ENCODE peak calls at places on chromosomes 13 and 19, in five cellular contexts. R is heart left ventricle, Q is psoas muscle, P is tibial nerve, J is ovary. H is an unnamed sample.

GRCh38 chr19:34189917-34190425 is 17.7 kb downstream of the LSM14A start:
- DNase-seq in R (no peak), Q (no peak), P (no peak), J (no peak), H (no peak)

GRCh38 chr19:789473-790052 is 7.7 kb upstream of the PTBP1 start:
- DNase-seq in R (peak; percentile 78), Q (peak; percentile 68), P (no peak), J (no peak), H (peak; percentile 30)

GRCh38 chr19:55633866-55634265 is 6.9 kb upstream of the ZNF580 start:
- DNase-seq in R (no peak), Q (no peak), P (no peak), J (no peak), H (no peak)

GRCh38 chr13:37706041-37706440 is 107.5 kb upstream of the POSTN start:
- DNase-seq in R (no peak), Q (no peak), P (no peak), J (no peak), H (no peak)

GRCh38 chr13:74115138-74115537 is 19.1 kb downstream of the KLF12 start:
- DNase-seq in R (no peak), Q (no peak), P (no peak), J (no peak), H (no peak)

GRCh38 chr13:23828866-23829265 is 60.3 kb downstream of the MIPEP start:
- DNase-seq in R (no peak), Q (no peak), P (no peak), J (no peak), H (no peak)

GRCh38 chr19:45485301-45486077 is 11.4 kb downstream of the RTN2 start:
- DNase-seq in R (peak; percentile 98), Q (peak; percentile 99), P (peak; percentile 98), J (peak; percentile 98), H (peak; percentile 99)

GRCh38 chr13:44629465-44630183 is 53.5 kb upstream of the TSC22D1 start:
- DNase-seq in R (no peak), Q (no peak), P (no peak), J (no peak), H (no peak)

GRCh38 chr13:101959016-101959415 is 442.8 kb downstream of the FGF14 start:
- DNase-seq in R (no peak), Q (no peak), P (no peak), J (no peak), H (no peak)

GRCh38 chr13:80871481-80871880 is 530.6 kb upstream of the SPRY2 start:
- DNase-seq in R (no peak), Q (no peak), P (no peak), J (no peak), H (no peak)

GRCh38 chr13:113535381-113535781 is 44.9 kb upstream of the DCUN1D2 start:
- DNase-seq in R (no peak), Q (no peak), P (no peak), J (no peak), H (peak; percentile 59)

GRCh38 chr13:90984737-90985136 is 362.8 kb upstream of the MIR17HG start:
- DNase-seq in R (no peak), Q (no peak), P (no peak), J (no peak), H (no peak)

GRCh38 chr19:56294557-56294956 is 20.1 kb downstream of the ZSCAN5A start:
- DNase-seq in R (no peak), Q (no peak), P (no peak), J (no peak), H (no peak)

GRCh38 chr19:12821761-12822160 is 12.6 kb downstream of the RTBDN start:
- DNase-seq in R (no peak), Q (no peak), P (no peak), J (no peak), H (no peak)

GRCh38 chr13:41494202-41494601 is 36.9 kb downstream of the RGCC start:
- DNase-seq in R (peak; percentile 64), Q (no peak), P (no peak), J (no peak), H (no peak)

GRCh38 chr13:111663505-111663904 is 343.1 kb downstream of the TEX29 start:
- DNase-seq in R (no peak), Q (no peak), P (no peak), J (no peak), H (no peak)

GRCh38 chr13:73059460-73060250 is 850 bp downstream of the KLF5 start:
- DNase-seq in R (peak; percentile 48), Q (peak; percentile 85), P (no peak), J (peak; percentile 65), H (no peak)

GRCh38 chr19:6065685-6066365 is 44.5 kb downstream of the RFX2 start:
- DNase-seq in R (peak; percentile 72), Q (no peak), P (no peak), J (no peak), H (peak; percentile 42)

GRCh38 chr19:3113100-3114017 is 19.2 kb downstream of the GNA11 start:
- DNase-seq in R (no peak), Q (no peak), P (no peak), J (no peak), H (no peak)

GRCh38 chr19:5287066-5287465 is 53.5 kb downstream of the PTPRS start:
- DNase-seq in R (no peak), Q (no peak), P (no peak), J (no peak), H (no peak)

GRCh38 chr13:98512774-98513327 is 64.1 kb downstream of the STK24 start:
- DNase-seq in R (no peak), Q (no peak), P (no peak), J (no peak), H (no peak)

GRCh38 chr13:40637644-40638043 is 28.8 kb downstream of the FOXO1 start:
- DNase-seq in R (no peak), Q (no peak), P (no peak), J (no peak), H (no peak)

GRCh38 chr19:5864013-5864720 is 6.2 kb downstream of the FUT5 start:
- DNase-seq in R (no peak), Q (no peak), P (no peak), J (no peak), H (no peak)

GRCh38 chr13:111022886-111023285 is 92.2 kb upstream of the ARHGEF7 start:
- DNase-seq in R (no peak), Q (no peak), P (no peak), J (no peak), H (no peak)

GRCh38 chr19:35066691-35067563 is 25.4 kb downstream of the HPN start:
- DNase-seq in R (peak; percentile 83), Q (peak; percentile 94), P (peak; percentile 91), J (peak; percentile 87), H (peak; percentile 91)

GRCh38 chr19:7191946-7192691 is 102.1 kb downstream of the INSR start:
- DNase-seq in R (no peak), Q (no peak), P (no peak), J (no peak), H (no peak)

GRCh38 chr13:24905242-24905641 is 141.3 kb downstream of the RNF17 start:
- DNase-seq in R (no peak), Q (no peak), P (no peak), J (no peak), H (no peak)

GRCh38 chr13:104321756-104322155 is 1255.5 kb upstream of the SLC10A2 start:
- DNase-seq in R (no peak), Q (no peak), P (no peak), J (no peak), H (no peak)

GRCh38 chr19:33775731-33776487 is 20.8 kb upstream of the KCTD15 start:
- DNase-seq in R (no peak), Q (no peak), P (no peak), J (no peak), H (no peak)

GRCh38 chr13:113233101-113233500 is 23.7 kb downstream of the CUL4A start:
- DNase-seq in R (no peak), Q (no peak), P (no peak), J (no peak), H (no peak)

GRCh38 chr19:2289714-2290435 is 7.9 kb upstream of the PEAK3 start:
- DNase-seq in R (no peak), Q (no peak), P (no peak), J (no peak), H (no peak)

GRCh38 chr19:10574462-10574861 is 5.7 kb upstream of the CDKN2D start:
- DNase-seq in R (no peak), Q (no peak), P (no peak), J (no peak), H (no peak)

GRCh38 chr13:110826861-110827672 is 87.8 kb downstream of the ANKRD10 start:
- DNase-seq in R (no peak), Q (no peak), P (no peak), J (no peak), H (no peak)

GRCh38 chr13:44523176-44524017 is 52.7 kb downstream of the TSC22D1 start:
- DNase-seq in R (no peak), Q (no peak), P (no peak), J (no peak), H (no peak)

GRCh38 chr13:60398438-60398891 is 1.4 kb downstream of the TDRD3 start:
- DNase-seq in R (no peak), Q (no peak), P (no peak), J (no peak), H (peak; percentile 20)

GRCh38 chr13:101942535-101943157 is 459.2 kb downstream of the FGF14 start:
- DNase-seq in R (no peak), Q (no peak), P (no peak), J (no peak), H (no peak)

GRCh38 chr19:1615156-1615765 is 10.0 kb upstream of the UQCR11 start:
- DNase-seq in R (no peak), Q (no peak), P (no peak), J (no peak), H (no peak)

GRCh38 chr13:93714171-93714570 is 487.6 kb downstream of the GPC6 start:
- DNase-seq in R (no peak), Q (no peak), P (no peak), J (no peak), H (no peak)

GRCh38 chr19:51181913-51182419 is 39.9 kb downstream of the SIGLEC7 start:
- DNase-seq in R (no peak), Q (no peak), P (no peak), J (peak; percentile 50), H (no peak)
- H3K4me3 ChIP-seq in R (no peak overlapping the region), Q (no peak overlapping the region), P (no peak overlapping the region), J (no peak overlapping the region), H (no peak overlapping the region)

GRCh38 chr19:49363265-49364082 is at the start of gene DKKL1:
- DNase-seq in R (peak; percentile 100), Q (peak; percentile 99), P (peak; percentile 100), J (peak; percentile 100), H (peak; percentile 99)
- TF ChIP-seq CTCF in R (peak; percentile 24), Q (no peak), P (no peak), J (no peak), H (no peak)

GRCh38 chr19:18886972-18887371 is 9.0 kb downstream of the CERS1 start:
- DNase-seq in R (no peak), Q (no peak), P (no peak), J (no peak), H (no peak)
- H3K4me3 ChIP-seq in R (no peak overlapping the region), Q (no peak overlapping the region), P (no peak overlapping the region), J (no peak overlapping the region), H (no peak overlapping the region)

GRCh38 chr19:8413593-8413923 is 453 bp downstream of the MARCHF2 start:
- DNase-seq in R (no peak), Q (no peak), P (no peak), J (no peak), H (no peak)

GRCh38 chr19:8412783-8413592 is at the start of gene MARCHF2:
- DNase-seq in R (peak; percentile 98), Q (peak; percentile 99), P (peak; percentile 94), J (peak; percentile 99), H (peak; percentile 98)
- TF ChIP-seq CTCF in R (peak; percentile 88), Q (peak; percentile 52), P (peak; percentile 59), J (peak; percentile 65), H (peak; percentile 71)